ENCODE peak calls at places on chromosomes 13 and 19, in six cellular contexts. One of them, this sample, is unnamed.

GRCh38 chr13:95267662-95268369 is 33.4 kb downstream of the ABCC4 start:
- DNase-seq in right lobe of liver: peak
- DNase-seq in ascending aorta: no peak
- DNase-seq in choroid plexus epithelial cell: peak
- DNase-seq in transverse colon: peak
- DNase-seq in WERI-Rb-1: no peak
- DNase-seq in this sample: no peak

GRCh38 chr19:17719730-17720486 is 628 bp downstream of the MAP1S start:
- DNase-seq in right lobe of liver: peak
- DNase-seq in ascending aorta: no peak
- DNase-seq in choroid plexus epithelial cell: no peak
- DNase-seq in transverse colon: peak
- DNase-seq in WERI-Rb-1: no peak
- DNase-seq in this sample: no peak

GRCh38 chr19:47228168-47228936 is 2.6 kb downstream of the BBC3 start:
- DNase-seq in right lobe of liver: peak
- DNase-seq in ascending aorta: peak
- DNase-seq in choroid plexus epithelial cell: no peak
- DNase-seq in transverse colon: peak
- DNase-seq in WERI-Rb-1: peak
- DNase-seq in this sample: peak

GRCh38 chr13:34750078-34750703 is 191.9 kb upstream of the NBEA start:
- DNase-seq in right lobe of liver: no peak
- DNase-seq in ascending aorta: no peak
- DNase-seq in choroid plexus epithelial cell: peak
- DNase-seq in transverse colon: peak
- DNase-seq in WERI-Rb-1: no peak
- DNase-seq in this sample: no peak

GRCh38 chr13:109669234-109669612 is 117.2 kb downstream of the IRS2 start:
- DNase-seq in right lobe of liver: peak
- DNase-seq in ascending aorta: no peak
- DNase-seq in choroid plexus epithelial cell: peak
- DNase-seq in transverse colon: no peak
- DNase-seq in WERI-Rb-1: no peak
- DNase-seq in this sample: no peak

GRCh38 chr19:52662631-52663030 is 24.5 kb upstream of the ZNF83 start:
- DNase-seq in right lobe of liver: no peak
- DNase-seq in ascending aorta: no peak
- DNase-seq in choroid plexus epithelial cell: no peak
- DNase-seq in transverse colon: no peak
- DNase-seq in WERI-Rb-1: no peak
- DNase-seq in this sample: no peak

GRCh38 chr19:31962565-31962996 is 382.8 kb upstream of the ZNF507 start:
- DNase-seq in right lobe of liver: no peak
- DNase-seq in ascending aorta: no peak
- DNase-seq in choroid plexus epithelial cell: no peak
- DNase-seq in transverse colon: no peak
- DNase-seq in WERI-Rb-1: no peak
- DNase-seq in this sample: no peak

GRCh38 chr13:102667911-102668310 is 26.9 kb downstream of the METTL21C start:
- DNase-seq in right lobe of liver: no peak
- DNase-seq in ascending aorta: no peak
- DNase-seq in choroid plexus epithelial cell: no peak
- DNase-seq in transverse colon: no peak
- DNase-seq in WERI-Rb-1: no peak
- DNase-seq in this sample: no peak

GRCh38 chr13:33079960-33080359 is 63.7 kb downstream of the KL start:
- DNase-seq in right lobe of liver: no peak
- DNase-seq in ascending aorta: no peak
- DNase-seq in choroid plexus epithelial cell: no peak
- DNase-seq in transverse colon: no peak
- DNase-seq in WERI-Rb-1: no peak
- DNase-seq in this sample: no peak

GRCh38 chr13:113338451-113338850 is 25.5 kb downstream of the GRTP1 start:
- DNase-seq in right lobe of liver: no peak
- DNase-seq in ascending aorta: no peak
- DNase-seq in choroid plexus epithelial cell: no peak
- DNase-seq in transverse colon: no peak
- DNase-seq in WERI-Rb-1: no peak
- DNase-seq in this sample: no peak

GRCh38 chr13:22801402-22802003 is 379.3 kb upstream of the SGCG start:
- DNase-seq in right lobe of liver: no peak
- DNase-seq in ascending aorta: no peak
- DNase-seq in choroid plexus epithelial cell: peak
- DNase-seq in transverse colon: no peak
- DNase-seq in WERI-Rb-1: no peak
- DNase-seq in this sample: no peak

GRCh38 chr13:44523176-44524017 is 52.7 kb downstream of the TSC22D1 start:
- DNase-seq in right lobe of liver: no peak
- DNase-seq in ascending aorta: no peak
- DNase-seq in choroid plexus epithelial cell: peak
- DNase-seq in transverse colon: no peak
- DNase-seq in WERI-Rb-1: no peak
- DNase-seq in this sample: no peak

GRCh38 chr19:52778811-52779210 is 7.8 kb downstream of the ZNF600 start:
- DNase-seq in right lobe of liver: no peak
- DNase-seq in ascending aorta: no peak
- DNase-seq in choroid plexus epithelial cell: peak
- DNase-seq in transverse colon: no peak
- DNase-seq in WERI-Rb-1: no peak
- DNase-seq in this sample: no peak

GRCh38 chr13:32426191-32426980 is 1.5 kb downstream of the N4BP2L1 start:
- DNase-seq in right lobe of liver: no peak
- DNase-seq in ascending aorta: no peak
- DNase-seq in choroid plexus epithelial cell: peak
- DNase-seq in transverse colon: peak
- DNase-seq in WERI-Rb-1: no peak
- DNase-seq in this sample: no peak

GRCh38 chr19:35644987-35645679 is 3.0 kb upstream of the COX6B1 start:
- DNase-seq in right lobe of liver: peak
- DNase-seq in ascending aorta: peak
- DNase-seq in choroid plexus epithelial cell: peak
- DNase-seq in transverse colon: peak
- DNase-seq in WERI-Rb-1: peak
- DNase-seq in this sample: peak

GRCh38 chr13:52925775-52926285 is 77.4 kb upstream of the PCDH8 start:
- DNase-seq in right lobe of liver: no peak
- DNase-seq in ascending aorta: no peak
- DNase-seq in choroid plexus epithelial cell: no peak
- DNase-seq in transverse colon: no peak
- DNase-seq in WERI-Rb-1: peak
- DNase-seq in this sample: no peak

GRCh38 chr19:8050274-8051096 is 2.1 kb upstream of the CCL25 start:
- DNase-seq in right lobe of liver: peak
- DNase-seq in ascending aorta: peak
- DNase-seq in choroid plexus epithelial cell: peak
- DNase-seq in transverse colon: peak
- DNase-seq in WERI-Rb-1: peak
- DNase-seq in this sample: peak

GRCh38 chr13:37868691-37869505 is 674 bp downstream of the TRPC4 start:
- DNase-seq in right lobe of liver: no peak
- DNase-seq in ascending aorta: no peak
- DNase-seq in choroid plexus epithelial cell: peak
- DNase-seq in transverse colon: no peak
- DNase-seq in WERI-Rb-1: peak
- DNase-seq in this sample: peak

GRCh38 chr13:43129021-43129420 is 105.6 kb downstream of the DNAJC15 start:
- DNase-seq in right lobe of liver: no peak
- DNase-seq in ascending aorta: no peak
- DNase-seq in choroid plexus epithelial cell: no peak
- DNase-seq in transverse colon: no peak
- DNase-seq in WERI-Rb-1: no peak
- DNase-seq in this sample: no peak

GRCh38 chr19:1082928-1083816 is 12.0 kb downstream of the POLR2E start:
- DNase-seq in right lobe of liver: no peak
- DNase-seq in ascending aorta: no peak
- DNase-seq in choroid plexus epithelial cell: no peak
- DNase-seq in transverse colon: peak
- DNase-seq in WERI-Rb-1: no peak
- DNase-seq in this sample: no peak
- H3K4me3 ChIP-seq in right lobe of liver: no peak
- H3K4me3 ChIP-seq in ascending aorta: no peak
- H3K4me3 ChIP-seq in choroid plexus epithelial cell: no peak
- H3K4me3 ChIP-seq in transverse colon: peak
- H3K4me3 ChIP-seq in WERI-Rb-1: no peak
- H3K4me3 ChIP-seq in this sample: no peak

GRCh38 chr19:14383898-14384669 is 2.8 kb downstream of the ADGRE5 start:
- DNase-seq in right lobe of liver: no peak
- DNase-seq in ascending aorta: no peak
- DNase-seq in choroid plexus epithelial cell: peak
- DNase-seq in transverse colon: peak
- DNase-seq in WERI-Rb-1: no peak
- DNase-seq in this sample: peak

GRCh38 chr19:14381689-14382474 is 638 bp downstream of the ADGRE5 start:
- DNase-seq in right lobe of liver: no peak
- DNase-seq in ascending aorta: peak
- DNase-seq in choroid plexus epithelial cell: no peak
- DNase-seq in transverse colon: peak
- DNase-seq in WERI-Rb-1: no peak
- DNase-seq in this sample: peak

GRCh38 chr19:14385492-14385891 is 4.2 kb downstream of the ADGRE5 start:
- DNase-seq in right lobe of liver: no peak
- DNase-seq in ascending aorta: no peak
- DNase-seq in choroid plexus epithelial cell: no peak
- DNase-seq in transverse colon: no peak
- DNase-seq in WERI-Rb-1: no peak
- DNase-seq in this sample: no peak

GRCh38 chr19:14378890-14379289 is 2.4 kb upstream of the ADGRE5 start:
- DNase-seq in right lobe of liver: no peak
- DNase-seq in ascending aorta: no peak
- DNase-seq in choroid plexus epithelial cell: no peak
- DNase-seq in transverse colon: no peak
- DNase-seq in WERI-Rb-1: no peak
- DNase-seq in this sample: no peak

DNA sequence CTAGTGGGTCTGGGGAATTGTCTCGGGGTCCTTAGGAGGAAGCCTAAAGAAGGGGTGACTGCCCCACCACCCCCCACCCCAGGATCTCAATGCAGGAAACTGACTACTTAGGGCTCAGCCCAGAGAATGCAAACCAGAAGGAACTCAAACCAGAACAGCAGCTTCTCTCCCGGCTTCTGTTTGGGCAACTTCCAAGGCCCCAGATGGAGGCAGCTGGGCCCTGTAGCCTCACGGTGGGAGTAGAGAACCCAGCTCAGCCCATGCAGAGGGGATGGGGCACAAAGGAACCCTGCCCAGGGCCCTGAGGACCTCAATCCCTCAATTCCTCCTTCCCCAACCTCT is 2.3 kb downstream of the ADGRE5 start:
- DNase-seq in right lobe of liver: no peak
- DNase-seq in ascending aorta: no peak
- DNase-seq in choroid plexus epithelial cell: no peak
- DNase-seq in transverse colon: peak
- DNase-seq in WERI-Rb-1: no peak
- DNase-seq in this sample: no peak
- TF ChIP-seq CTCF in right lobe of liver: no peak
- TF ChIP-seq CTCF in ascending aorta: no peak
- TF ChIP-seq CTCF in choroid plexus epithelial cell: peak
- TF ChIP-seq CTCF in transverse colon: no peak
- TF ChIP-seq CTCF in WERI-Rb-1: no peak
- TF ChIP-seq CTCF in this sample: no peak

DNA sequence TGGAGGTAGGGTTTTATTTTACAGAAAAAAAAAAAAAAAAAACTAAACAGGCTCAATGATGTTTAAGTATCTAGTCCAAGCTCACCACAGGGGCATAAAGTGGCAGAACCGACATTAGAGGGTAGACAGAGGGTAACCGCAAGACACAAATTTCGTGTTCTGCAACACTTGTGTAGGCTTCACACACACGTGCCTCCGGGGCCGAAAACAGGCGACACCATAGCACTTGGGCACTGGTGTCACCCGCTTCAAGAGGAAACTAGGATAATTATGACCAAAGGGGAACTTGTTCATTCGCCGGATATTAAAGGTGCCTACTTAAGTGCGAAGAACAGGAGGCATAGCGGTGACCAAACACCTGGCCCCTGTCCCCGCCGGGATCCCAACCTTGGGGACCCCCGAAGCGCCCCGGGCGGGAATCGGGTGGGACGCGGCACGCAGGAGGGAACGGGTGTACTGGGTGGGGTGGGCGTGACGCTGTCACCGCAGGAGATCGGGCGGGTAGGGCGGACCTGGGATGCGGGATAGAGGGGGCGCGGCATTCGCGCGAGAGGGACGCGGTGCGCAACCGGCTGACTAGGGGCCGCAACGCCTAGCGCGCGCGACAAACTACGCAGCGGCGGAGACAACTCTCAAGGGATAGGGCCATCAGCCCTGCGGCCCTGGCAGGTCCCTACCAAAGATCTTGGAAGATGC is 560 bp downstream of the MZT1 start:
- DNase-seq in right lobe of liver: peak
- DNase-seq in ascending aorta: peak
- DNase-seq in choroid plexus epithelial cell: peak
- DNase-seq in transverse colon: peak
- DNase-seq in WERI-Rb-1: peak
- DNase-seq in this sample: peak
- H3K4me3 ChIP-seq in right lobe of liver: peak
- H3K4me3 ChIP-seq in ascending aorta: peak
- H3K4me3 ChIP-seq in choroid plexus epithelial cell: peak
- H3K4me3 ChIP-seq in transverse colon: peak
- H3K4me3 ChIP-seq in WERI-Rb-1: peak
- H3K4me3 ChIP-seq in this sample: peak

DNA sequence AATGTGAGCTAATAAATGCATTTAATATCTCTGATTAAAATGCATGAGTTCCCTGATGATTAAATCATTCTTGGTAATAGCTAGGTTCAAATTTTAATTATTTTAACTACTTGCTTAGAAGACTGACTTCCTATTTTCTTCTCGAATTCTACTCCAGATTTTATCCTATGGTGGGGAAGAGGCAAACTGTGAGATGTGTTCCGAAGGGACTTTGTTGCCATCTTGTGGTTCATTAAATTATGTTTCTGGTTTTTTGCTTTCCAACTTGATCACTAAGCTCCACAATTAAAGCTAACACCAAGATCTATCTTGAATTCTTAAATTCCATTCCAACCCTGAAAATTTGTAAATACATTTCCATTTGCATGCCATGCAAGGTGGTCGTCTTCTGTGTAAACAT is 538.4 kb upstream of the PCDH20 start:
- DNase-seq in right lobe of liver: no peak
- DNase-seq in ascending aorta: no peak
- DNase-seq in choroid plexus epithelial cell: peak
- DNase-seq in transverse colon: no peak
- DNase-seq in WERI-Rb-1: no peak
- DNase-seq in this sample: no peak
- TF ChIP-seq CTCF in right lobe of liver: peak
- TF ChIP-seq CTCF in ascending aorta: no peak
- TF ChIP-seq CTCF in choroid plexus epithelial cell: peak
- TF ChIP-seq CTCF in transverse colon: no peak
- TF ChIP-seq CTCF in WERI-Rb-1: no peak
- TF ChIP-seq CTCF in this sample: peak

GRCh38 chr19:5018224-5019015 is 49.5 kb downstream of the KDM4B start:
- DNase-seq in right lobe of liver: no peak
- DNase-seq in ascending aorta: no peak
- DNase-seq in choroid plexus epithelial cell: peak
- DNase-seq in transverse colon: no peak
- DNase-seq in WERI-Rb-1: no peak
- DNase-seq in this sample: no peak
- H3K4me3 ChIP-seq in right lobe of liver: no peak
- H3K4me3 ChIP-seq in ascending aorta: no peak
- H3K4me3 ChIP-seq in choroid plexus epithelial cell: no peak
- H3K4me3 ChIP-seq in transverse colon: no peak
- H3K4me3 ChIP-seq in WERI-Rb-1: no peak
- H3K4me3 ChIP-seq in this sample: no peak

GRCh38 chr13:66714795-66715194 is 515.3 kb downstream of the PCDH9 start:
- DNase-seq in right lobe of liver: no peak
- DNase-seq in ascending aorta: no peak
- DNase-seq in choroid plexus epithelial cell: peak
- DNase-seq in transverse colon: no peak
- DNase-seq in WERI-Rb-1: no peak
- DNase-seq in this sample: no peak
- TF ChIP-seq CTCF in right lobe of liver: peak
- TF ChIP-seq CTCF in ascending aorta: no peak
- TF ChIP-seq CTCF in choroid plexus epithelial cell: peak
- TF ChIP-seq CTCF in transverse colon: no peak
- TF ChIP-seq CTCF in WERI-Rb-1: no peak
- TF ChIP-seq CTCF in this sample: no peak

This sample was measured in tibial artery.